ENCODE peak calls at places on chromosomes 12 and 14, in ten cellular contexts. B, J, A, R, F, M, O, I, D and Z are unnamed samples.

GRCh38 chr14:54688229-54688628 is 121.3 kb downstream of the SAMD4A start:
- DNase-seq in A (no peak), R (no peak), O (no peak), F (no peak), J (no peak), I (no peak), B (no peak), M (no peak), D (no peak), Z (no peak)

GRCh38 chr14:105045710-105046326 is 19.4 kb downstream of the GPR132 start:
- DNase-seq in J (peak; percentile 92), F (peak; percentile 94), D (peak; percentile 87), O (peak; percentile 96), I (peak; percentile 95), R (peak; percentile 74), M (peak; percentile 94), B (peak; percentile 44), A (peak; percentile 94), Z (peak; percentile 55)

GRCh38 chr12:124404162-124404561 is 109.3 kb downstream of the RFLNA start:
- DNase-seq in D (no peak), F (no peak), M (peak; percentile 88), I (no peak), R (no peak), A (no peak), O (no peak), B (no peak), J (no peak), Z (no peak)

GRCh38 chr14:102867826-102868580 is 54.5 kb upstream of the AMN start:
- DNase-seq in F (peak; percentile 83), D (no peak), O (no peak), A (no peak), I (no peak), B (no peak), M (no peak), R (no peak), J (no peak), Z (no peak)

GRCh38 chr12:109762673-109763191 is 49.1 kb downstream of the FAM222A start:
- DNase-seq in A (no peak), D (no peak), F (no peak), M (peak; percentile 18), I (no peak), J (no peak), O (peak; percentile 20), B (no peak), R (no peak), Z (no peak)

GRCh38 chr12:11651785-11652184 is 2.3 kb downstream of the ETV6 start:
- DNase-seq in R (peak; percentile 23), A (no peak), M (no peak), I (no peak), O (no peak), F (no peak), B (no peak), D (no peak), J (peak; percentile 48), Z (no peak)

GRCh38 chr12:114288071-114288470 is 117.9 kb downstream of the TBX5 start:
- DNase-seq in R (peak; percentile 50), I (no peak), B (no peak), M (no peak), A (no peak), D (peak; percentile 33), F (no peak), J (no peak), O (no peak), Z (peak; percentile 24)

GRCh38 chr12:127696963-127697362 is 570.0 kb upstream of the TMEM132C start:
- DNase-seq in D (no peak), R (no peak), O (no peak), J (no peak), A (no peak), I (no peak), F (no peak), M (no peak), B (no peak), Z (no peak)

GRCh38 chr14:100711117-100711462 is 15.6 kb upstream of the DLK1 start:
- DNase-seq in I (no peak), J (no peak), M (no peak), F (no peak), D (no peak), B (no peak), O (no peak), A (no peak), R (no peak), Z (no peak)

GRCh38 chr12:41096797-41097196 is 91.3 kb upstream of the PDZRN4 start:
- DNase-seq in I (no peak), J (no peak), A (no peak), B (no peak), M (no peak), R (peak; percentile 4), D (no peak), O (no peak), F (no peak), Z (no peak)

GRCh38 chr14:52733824-52734223 is 3.9 kb downstream of the STYX start:
- DNase-seq in D (no peak), R (no peak), F (no peak), O (no peak), I (no peak), J (no peak), M (no peak), B (no peak), A (peak; percentile 42), Z (no peak)

GRCh38 chr14:92482621-92483319 is 30.8 kb upstream of the RIN3 start:
- DNase-seq in D (no peak), O (no peak), R (no peak), J (no peak), B (no peak), A (no peak), I (no peak), F (no peak), M (no peak), Z (no peak)

GRCh38 chr14:77315115-77315944 is 5.4 kb downstream of the POMT2 start:
- DNase-seq in I (no peak), R (no peak), M (no peak), A (peak; percentile 57), F (no peak), B (no peak), D (no peak), J (no peak), O (no peak), Z (no peak)

GRCh38 chr12:66239295-66239694 is 50.3 kb downstream of the IRAK3 start:
- DNase-seq in J (no peak), R (no peak), D (no peak), I (no peak), O (no peak), B (no peak), M (no peak), A (peak; percentile 50), F (no peak), Z (no peak)

GRCh38 chr12:66236969-66237368 is 48.0 kb downstream of the IRAK3 start:
- DNase-seq in I (no peak), A (no peak), O (no peak), F (no peak), R (no peak), M (no peak), D (no peak), B (no peak), J (no peak), Z (no peak)

GRCh38 chr12:66237505-66238175 is 48.6 kb downstream of the IRAK3 start:
- DNase-seq in R (no peak), D (no peak), O (no peak), J (no peak), I (peak; percentile 7), F (no peak), M (no peak), B (no peak), A (no peak), Z (no peak)

GRCh38 chr12:66232258-66232657 is 43.2 kb downstream of the IRAK3 start:
- DNase-seq in J (peak; percentile 33), F (no peak), M (no peak), I (no peak), O (peak; percentile 47), R (no peak), A (no peak), B (no peak), D (no peak), Z (no peak)

GRCh38 chr12:66235626-66236281 is 46.7 kb downstream of the IRAK3 start:
- DNase-seq in M (no peak), R (peak; percentile 30), B (no peak), J (no peak), D (peak; percentile 41), F (no peak), O (no peak), I (no peak), A (no peak), Z (no peak)
- H3K4me3 ChIP-seq in M (peak overlapping the region; percentile 68), R (peak overlapping the region; percentile 55), B (peak overlapping the region; percentile 49), J (peak overlapping the region; percentile 39), D (peak overlapping the region; percentile 49), F (peak overlapping the region; percentile 19), O (peak overlapping the region; percentile 46), I (peak overlapping the region; percentile 45), A (peak overlapping the region; percentile 59), Z (peak overlapping the region; percentile 51)

GRCh38 chr14:99430491-99430890 is 50.2 kb downstream of the SETD3 start:
- DNase-seq in O (peak; percentile 69), A (peak; percentile 43), F (no peak), R (no peak), D (no peak), I (peak; percentile 38), B (no peak), J (peak; percentile 28), M (no peak), Z (no peak)
- TF ChIP-seq CTCF in O (peak; percentile 20), A (peak; percentile 60), F (no peak), R (peak; percentile 27), D (peak; percentile 27), I (peak; percentile 55), B (peak; percentile 35), J (peak; percentile 41), M (no peak), Z (peak; percentile 47)

DNA sequence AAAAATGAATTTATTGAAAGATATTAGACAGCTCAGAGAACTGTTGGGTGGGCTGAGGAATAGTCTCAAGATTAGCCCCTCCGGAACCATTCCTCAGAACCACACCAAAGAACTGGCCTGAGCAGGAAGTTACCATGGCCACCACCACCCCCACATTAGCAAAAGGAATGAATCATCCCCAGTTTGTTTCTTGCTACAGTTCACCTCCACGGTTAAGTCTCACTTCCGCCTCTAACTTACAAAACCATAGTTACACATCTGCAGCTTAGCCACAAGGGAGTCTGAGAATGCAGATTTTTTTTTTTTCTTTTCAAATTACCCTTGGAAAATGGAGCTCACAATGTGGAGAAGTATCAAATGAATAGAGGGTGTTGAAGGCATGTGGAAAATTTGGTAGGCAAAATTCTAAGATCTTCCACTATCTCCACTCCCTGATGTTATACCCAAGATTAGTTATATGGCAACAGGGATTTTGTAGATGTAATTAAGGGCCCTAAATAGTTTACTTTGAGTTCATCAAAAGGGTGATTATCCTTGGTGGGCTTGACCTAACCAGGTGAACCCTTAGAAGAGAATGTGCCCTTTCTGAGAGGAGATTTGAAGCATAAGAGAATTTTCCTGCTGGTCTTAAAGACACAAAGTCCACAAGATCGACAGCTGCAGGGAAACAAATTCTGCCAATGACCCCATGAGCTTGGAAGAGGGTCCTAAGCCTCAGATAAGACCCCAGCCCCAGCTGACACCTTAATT is 129.8 kb upstream of the KRR1 start:
- DNase-seq in D (peak; percentile 80), A (no peak), M (no peak), R (peak; percentile 92), F (no peak), J (peak; percentile 88), I (peak; percentile 4), O (no peak), B (peak; percentile 68), Z (peak; percentile 73)
- H3K4me3 ChIP-seq in D (no peak overlapping the region), A (no peak overlapping the region), M (no peak overlapping the region), R (no peak overlapping the region), F (no peak overlapping the region), J (no peak overlapping the region), I (no peak overlapping the region), O (no peak overlapping the region), B (no peak overlapping the region), Z (no peak overlapping the region)

GRCh38 chr12:72272731-72273498 is 745 bp downstream of the TRHDE start:
- DNase-seq in F (peak; percentile 24), R (no peak), J (no peak), I (no peak), O (no peak), M (peak; percentile 60), A (peak; percentile 56), D (peak; percentile 6), B (no peak), Z (no peak)
- TF ChIP-seq CTCF in F (no peak), R (no peak), J (no peak), I (no peak), O (no peak), M (no peak), A (no peak), D (no peak), B (peak; percentile 39), Z (peak; percentile 14)